ENCODE peak calls at places on chromosomes 1 and 21, in eight cellular contexts. G is RWPE1, Q is Calu3, I is RKO, V is T-helper 2 cell, L is ELR, C is cerebellar cortex, E is caudate nucleus. U is an unnamed sample.

GRCh38 chr1:97119775-97120174 is 398.2 kb downstream of the PTBP2 start:
- DNase-seq in I (no peak), Q (no peak), C (no peak), L (no peak), E (no peak), G (no peak), V (no peak), U (no peak)

GRCh38 chr1:30842698-30843354 is 65.7 kb downstream of the SDC3 start:
- DNase-seq in V (no peak), C (no peak), L (no peak), E (no peak), Q (no peak), I (peak; percentile 11), G (no peak), U (no peak)

GRCh38 chr1:46401964-46402626 is 8.0 kb downstream of the FAAH start:
- DNase-seq in V (no peak), E (peak; percentile 87), C (peak; percentile 97), I (no peak), Q (peak; percentile 83), L (peak; percentile 54), G (peak; percentile 85), U (peak; percentile 59)

GRCh38 chr1:246034630-246035029 is 472.4 kb downstream of the SMYD3 start:
- DNase-seq in V (no peak), Q (no peak), C (no peak), E (no peak), I (no peak), L (no peak), G (no peak), U (no peak)

GRCh38 chr21:44845418-44846200 is 27.7 kb upstream of the SUMO3 start:
- DNase-seq in G (peak; percentile 63), I (peak; percentile 32), Q (peak; percentile 64), E (no peak), V (peak; percentile 39), L (peak; percentile 77), C (peak; percentile 54), U (peak; percentile 77)

GRCh38 chr1:105204836-105205371 is 1455.2 kb downstream of the AMY1C start:
- DNase-seq in V (no peak), G (no peak), Q (no peak), C (no peak), L (no peak), I (no peak), E (no peak), U (peak; percentile 1)

GRCh38 chr1:16145988-16146887 is 9.6 kb downstream of the EPHA2 start:
- DNase-seq in G (peak; percentile 96), C (no peak), I (peak; percentile 91), E (no peak), V (no peak), L (peak; percentile 95), Q (peak; percentile 81), U (peak; percentile 96)

GRCh38 chr1:160707171-160708109 is 4.2 kb downstream of the CD48 start:
- DNase-seq in V (peak; percentile 47), Q (no peak), E (no peak), L (peak; percentile 17), C (no peak), I (no peak), G (no peak), U (no peak)

GRCh38 chr21:41983229-41983628 is 26.9 kb downstream of the ZBTB21 start:
- DNase-seq in L (no peak), I (no peak), C (no peak), V (no peak), Q (no peak), E (no peak), G (no peak), U (no peak)

GRCh38 chr1:184457500-184457899 is 70.7 kb downstream of the C1orf21 start:
- DNase-seq in C (peak; percentile 82), L (no peak), V (no peak), E (no peak), G (no peak), I (no peak), Q (no peak), U (no peak)

GRCh38 chr1:228095938-228096337 is 7.2 kb downstream of the C1orf35 start:
- DNase-seq in E (no peak), I (peak; percentile 24), V (no peak), G (no peak), Q (no peak), C (no peak), L (peak; percentile 51), U (peak; percentile 5)

GRCh38 chr1:151715726-151716404 is 738 bp downstream of the CELF3 start:
- DNase-seq in C (peak; percentile 49), E (no peak), Q (no peak), G (no peak), L (peak; percentile 24), I (no peak), V (no peak), U (peak; percentile 48)

GRCh38 chr1:164824542-164824941 is 265.6 kb downstream of the PBX1 start:
- DNase-seq in C (no peak), I (no peak), E (no peak), L (no peak), V (no peak), G (no peak), Q (no peak), U (no peak)

GRCh38 chr1:173475564-173476196 is 1.5 kb upstream of the PRDX6 start:
- DNase-seq in E (no peak), V (no peak), I (peak; percentile 66), Q (no peak), L (peak; percentile 83), G (peak; percentile 68), C (peak; percentile 77), U (no peak)

GRCh38 chr1:9291914-9292360 is 757 bp upstream of the SPSB1 start:
- DNase-seq in Q (no peak), L (peak; percentile 81), G (no peak), C (peak; percentile 41), I (peak; percentile 40), V (no peak), E (no peak), U (no peak)

GRCh38 chr1:154955039-154955717 is 721 bp downstream of the PBXIP1 start:
- DNase-seq in C (peak; percentile 97), Q (no peak), V (peak; percentile 98), E (peak; percentile 57), L (peak; percentile 58), G (no peak), I (peak; percentile 66), U (no peak)

GRCh38 chr1:88800382-88801051 is 90.8 kb downstream of the GTF2B start:
- DNase-seq in I (peak; percentile 34), V (peak; percentile 5), Q (peak; percentile 44), L (peak; percentile 72), G (no peak), E (no peak), C (peak; percentile 11), U (peak; percentile 13)

GRCh38 chr1:3890389-3891328 is 9.4 kb downstream of the C1orf174 start:
- DNase-seq in I (no peak), Q (no peak), E (no peak), G (no peak), L (no peak), V (peak; percentile 51), C (no peak), U (no peak)

GRCh38 chr1:29577512-29577911 is 341.2 kb downstream of the PTPRU start:
- DNase-seq in E (no peak), G (no peak), C (no peak), Q (no peak), I (no peak), L (no peak), V (no peak), U (peak; percentile 12)

GRCh38 chr1:60169206-60169605 is 95.6 kb upstream of the C1orf87 start:
- DNase-seq in G (no peak), Q (no peak), C (no peak), I (no peak), L (peak; percentile 28), V (no peak), E (no peak), U (no peak)